ENCODE peak calls at places on chromosome 17, in eight cellular contexts. T is GM13977; N is NCI-H2107; G is A549; Q is vagina; U is activated T-cell treated with anti-CD3 and anti-CD28 coated beads, Interleukin-2, amount 50 U/mL, for 1 hour; P is tibial nerve; B is heart left ventricle. V is an unnamed sample.

GRCh38 chr17:82802141-82802540 is 37.7 kb downstream of the ZNF750 start:
- DNase-seq in G (no peak), P (no peak), B (no peak), N (no peak), Q (no peak), U (no peak), T (no peak), V (no peak)

GRCh38 chr17:80827646-80828643 is 163.7 kb upstream of the CHMP6 start:
- DNase-seq in U (peak; percentile 10), Q (no peak), B (no peak), P (no peak), N (peak; percentile 43), T (no peak), G (peak; percentile 30), V (no peak)

GRCh38 chr17:13418891-13419290 is 182.8 kb downstream of the HS3ST3A1 start:
- DNase-seq in N (no peak), B (no peak), Q (no peak), G (no peak), P (no peak), T (no peak), U (no peak), V (no peak)

GRCh38 chr17:18968945-18969887 is 17.3 kb downstream of the SLC5A10 start:
- DNase-seq in T (no peak), P (no peak), B (no peak), Q (no peak), G (peak; percentile 58), U (no peak), N (no peak), V (no peak)

GRCh38 chr17:263271-263670 is 81.8 kb upstream of the DOC2B start:
- DNase-seq in N (no peak), T (no peak), P (no peak), G (no peak), Q (no peak), B (peak; percentile 1), U (no peak), V (no peak)

GRCh38 chr17:48598727-48599126 is 5.1 kb upstream of the HOXB5 start:
- DNase-seq in N (no peak), Q (no peak), G (no peak), T (no peak), B (no peak), P (no peak), U (no peak), V (no peak)

GRCh38 chr17:40714473-40714872 is 10.9 kb upstream of the KRT24 start:
- DNase-seq in U (no peak), Q (no peak), P (no peak), N (no peak), B (no peak), G (peak; percentile 33), T (no peak), V (no peak)

GRCh38 chr17:76553163-76553908 is 13.5 kb downstream of the PRCD start:
- DNase-seq in N (no peak), B (no peak), P (no peak), G (no peak), U (no peak), Q (no peak), T (no peak), V (no peak)

GRCh38 chr17:59470624-59471297 is 94.6 kb upstream of the DHX40 start:
- DNase-seq in N (no peak), U (no peak), T (no peak), B (no peak), P (no peak), G (no peak), Q (no peak), V (no peak)

GRCh38 chr17:46949291-46950174 is 26.6 kb downstream of the GOSR2 start:
- DNase-seq in B (no peak), G (no peak), P (no peak), U (no peak), T (no peak), Q (no peak), N (no peak), V (no peak)

GRCh38 chr17:81527591-81528383 is at the start of gene FSCN2:
- DNase-seq in T (no peak), Q (no peak), G (no peak), B (no peak), P (no peak), N (no peak), U (no peak), V (no peak)

GRCh38 chr17:4008082-4008435 is 43.8 kb upstream of the ATP2A3 start:
- DNase-seq in B (no peak), T (no peak), Q (no peak), N (no peak), G (no peak), P (no peak), U (no peak), V (no peak)

GRCh38 chr17:3892095-3892998 is 506 bp downstream of the CAMKK1 start:
- DNase-seq in U (peak; percentile 78), B (peak; percentile 85), P (peak; percentile 65), G (peak; percentile 88), N (no peak), Q (no peak), T (peak; percentile 67), V (peak; percentile 58)

GRCh38 chr17:44083250-44083849 is 12.8 kb downstream of the G6PC3 start:
- DNase-seq in P (no peak), B (no peak), T (no peak), Q (no peak), N (no peak), G (peak; percentile 86), U (no peak), V (no peak)

GRCh38 chr17:67503184-67503583 is 126.1 kb downstream of the PITPNC1 start:
- DNase-seq in B (no peak), P (no peak), Q (peak; percentile 32), N (no peak), U (no peak), G (peak; percentile 44), T (no peak), V (no peak)

GRCh38 chr17:7720125-7720524 is 2.6 kb downstream of the DNAH2 start:
- DNase-seq in T (no peak), P (no peak), N (no peak), Q (no peak), G (no peak), U (no peak), B (no peak), V (no peak)

GRCh38 chr17:81419333-81419885 is 24.2 kb downstream of the BAHCC1 start:
- DNase-seq in N (peak; percentile 86), P (peak; percentile 72), Q (peak; percentile 96), B (peak; percentile 97), U (no peak), T (no peak), G (peak; percentile 97), V (no peak)

GRCh38 chr17:40568074-40568836 is 3.0 kb upstream of the CCR7 start:
- DNase-seq in Q (no peak), B (no peak), P (no peak), T (no peak), G (no peak), U (peak; percentile 15), N (no peak), V (no peak)

GRCh38 chr17:74435775-74436359 is 4.0 kb downstream of the GPRC5C start:
- DNase-seq in G (no peak), T (no peak), B (no peak), P (no peak), U (no peak), Q (no peak), N (no peak), V (no peak)

GRCh38 chr17:6035801-6036394 is 34.3 kb upstream of the WSCD1 start:
- DNase-seq in T (no peak), P (no peak), U (no peak), Q (no peak), B (no peak), N (no peak), G (no peak), V (no peak)

GRCh38 chr17:74770498-74771318 is 5.4 kb downstream of the NAT9 start:
- DNase-seq in G (peak; percentile 77), N (no peak), U (peak; percentile 81), T (peak; percentile 74), B (peak; percentile 61), P (peak; percentile 50), Q (no peak), V (peak; percentile 75)

GRCh38 chr17:36183001-36183810 is 6.8 kb upstream of the TBC1D3B start:
- DNase-seq in Q (no peak), U (no peak), G (peak; percentile 55), N (peak; percentile 34), B (peak; percentile 81), P (no peak), T (peak; percentile 62), V (peak; percentile 64)

GRCh38 chr17:73533801-73534574 is 110.3 kb downstream of the SDK2 start:
- DNase-seq in P (no peak), U (no peak), N (no peak), G (no peak), Q (no peak), T (no peak), B (no peak), V (no peak)

GRCh38 chr17:3761061-3761917 is 37.6 kb downstream of the HASPIN start:
- DNase-seq in G (no peak), U (no peak), Q (no peak), N (no peak), P (no peak), B (no peak), T (no peak), V (no peak)

GRCh38 chr17:18261146-18261515 is 669 bp downstream of the MIEF2 start:
- DNase-seq in G (peak; percentile 64), U (no peak), N (no peak), T (peak; percentile 85), B (peak; percentile 84), Q (no peak), P (no peak), V (no peak)

GRCh38 chr17:42321555-42321954 is 33.3 kb downstream of the STAT5A start:
- DNase-seq in Q (no peak), T (no peak), G (no peak), P (no peak), N (no peak), B (no peak), U (no peak), V (no peak)

GRCh38 chr17:44217738-44218343 is 1.6 kb downstream of the UBTF start:
- DNase-seq in B (no peak), G (no peak), Q (no peak), U (no peak), T (no peak), N (no peak), P (no peak), V (no peak)

GRCh38 chr17:869567-870530 is 87.7 kb downstream of the MRM3 start:
- DNase-seq in T (no peak), B (peak; percentile 21), N (no peak), U (no peak), P (no peak), G (peak; percentile 56), Q (no peak), V (no peak)

GRCh38 chr17:5793899-5794298 is 209.6 kb upstream of the NLRP1 start:
- DNase-seq in P (no peak), N (no peak), T (no peak), B (no peak), G (no peak), U (no peak), Q (no peak), V (no peak)

GRCh38 chr17:77344038-77344437 is 203.3 kb downstream of the SEC14L1 start:
- DNase-seq in B (no peak), G (no peak), P (no peak), U (no peak), Q (no peak), N (no peak), T (no peak), V (no peak)

GRCh38 chr17:9253308-9253707 is 232.0 kb downstream of the NTN1 start:
- DNase-seq in B (no peak), N (no peak), P (no peak), T (no peak), U (no peak), Q (no peak), G (no peak), V (no peak)

GRCh38 chr17:63039899-63040602 is 74.0 kb downstream of the TANC2 start:
- DNase-seq in Q (no peak), B (no peak), N (no peak), P (no peak), G (peak; percentile 68), U (no peak), T (peak; percentile 10), V (peak; percentile 2)

GRCh38 chr17:10135539-10136257 is 62.7 kb downstream of the GAS7 start:
- DNase-seq in U (no peak), G (peak; percentile 22), N (no peak), T (no peak), B (peak; percentile 35), Q (peak; percentile 90), P (peak; percentile 39), V (no peak)

GRCh38 chr17:40419559-40420331 is 2.0 kb upstream of the TOP2A start:
- DNase-seq in N (no peak), U (no peak), P (no peak), B (no peak), T (no peak), G (no peak), Q (no peak), V (no peak)